ENCODE peak calls at places on chromosome 9, in five cellular contexts. Y, R, G, H and O are unnamed samples.

GRCh38 chr9:69674741-69675438 is 2.7 kb upstream of the APBA1 start:
- DNase-seq in H (no peak), Y (no peak), G (no peak), R (no peak), O (no peak)

GRCh38 chr9:32926901-32927300 is 74.5 kb downstream of the APTX start:
- DNase-seq in H (no peak), G (no peak), Y (no peak), R (no peak), O (no peak)

GRCh38 chr9:136985027-136985602 is 2.3 kb downstream of the LCNL1 start:
- DNase-seq in G (no peak), H (no peak), R (no peak), Y (no peak), O (no peak)

GRCh38 chr9:93974151-93974550 is 19.0 kb upstream of the BARX1 start:
- DNase-seq in H (no peak), Y (no peak), R (no peak), G (no peak), O (no peak)

GRCh38 chr9:112248722-112249121 is 73.6 kb upstream of the SUSD1 start:
- DNase-seq in R (no peak), G (no peak), H (no peak), Y (no peak), O (no peak)

GRCh38 chr9:27701664-27702063 is 128.4 kb upstream of the C9orf72 start:
- DNase-seq in R (no peak), H (no peak), Y (no peak), G (peak), O (no peak)

GRCh38 chr9:87290241-87290700 is 207.4 kb upstream of the DAPK1 start:
- DNase-seq in G (no peak), Y (no peak), H (no peak), R (no peak), O (no peak)

GRCh38 chr9:80699551-80699998 is 989.8 kb downstream of the TLE1 start:
- DNase-seq in H (no peak), R (no peak), Y (no peak), G (no peak), O (no peak)

GRCh38 chr9:111943746-111944145 is 47.1 kb downstream of the UGCG start:
- DNase-seq in H (no peak), Y (no peak), G (no peak), R (no peak), O (no peak)

GRCh38 chr9:97632406-97632991 is 669 bp downstream of the TSTD2 start:
- DNase-seq in H (peak), Y (no peak), G (no peak), R (peak), O (peak)

GRCh38 chr9:136538599-136539426 is 7.0 kb downstream of the NOTCH1 start:
- DNase-seq in Y (no peak), R (no peak), G (no peak), H (peak), O (peak)

GRCh38 chr9:112786834-112787520 is 36.4 kb downstream of the SNX30 start:
- DNase-seq in H (no peak), Y (no peak), R (no peak), G (no peak), O (no peak)

GRCh38 chr9:105557804-105558610 is at the start of gene FKTN:
- DNase-seq in R (peak), Y (peak), G (peak), H (peak), O (peak)

GRCh38 chr9:72579880-72580570 is 58.6 kb downstream of the TMC1 start:
- DNase-seq in H (no peak), G (no peak), R (no peak), Y (no peak), O (no peak)

GRCh38 chr9:82208741-82209450 is 220.3 kb downstream of the SPATA31D1 start:
- DNase-seq in H (no peak), R (no peak), G (no peak), Y (no peak), O (no peak)

GRCh38 chr9:36864491-36865410 is 169.3 kb downstream of the PAX5 start:
- DNase-seq in G (no peak), H (no peak), R (peak), Y (no peak), O (no peak)

GRCh38 chr9:132798817-132799790 is 79.0 kb downstream of the AK8 start:
- DNase-seq in H (no peak), Y (no peak), R (no peak), G (no peak), O (peak)

GRCh38 chr9:76415731-76416130 is 21.5 kb upstream of the RFK start:
- DNase-seq in Y (no peak), R (no peak), H (no peak), G (no peak), O (no peak)

GRCh38 chr9:123482295-123482970 is 126.4 kb downstream of the CRB2 start:
- DNase-seq in H (no peak), R (no peak), G (no peak), Y (no peak), O (no peak)

GRCh38 chr9:126842977-126843799 is 17.3 kb upstream of the ZBTB34 start:
- DNase-seq in R (no peak), Y (no peak), G (no peak), H (no peak), O (no peak)

GRCh38 chr9:117413346-117414219 is 1.3 kb downstream of the ASTN2 start:
- DNase-seq in G (no peak), H (no peak), R (peak), Y (no peak), O (no peak)

GRCh38 chr9:112013261-112013660 is 116.6 kb downstream of the UGCG start:
- DNase-seq in H (no peak), R (no peak), Y (no peak), G (no peak), O (no peak)

GRCh38 chr9:136310273-136311030 is 6.6 kb upstream of the CCDC187 start:
- DNase-seq in G (no peak), Y (no peak), R (no peak), H (no peak), O (no peak)

GRCh38 chr9:81244631-81245030 is 444.7 kb downstream of the TLE1 start:
- DNase-seq in Y (no peak), H (no peak), R (no peak), G (no peak), O (no peak)

GRCh38 chr9:91677822-91678221 is 254.2 kb upstream of the NFIL3 start:
- DNase-seq in Y (no peak), H (no peak), G (no peak), R (peak), O (no peak)

GRCh38 chr9:136405481-136405880 is 4.9 kb downstream of the ENTR1 start:
- DNase-seq in R (no peak), Y (no peak), G (no peak), H (no peak), O (no peak)

GRCh38 chr9:114722937-114723620 is 41.1 kb upstream of the TEX48 start:
- DNase-seq in G (no peak), H (no peak), R (no peak), Y (no peak), O (no peak)

GRCh38 chr9:130522233-130522808 is 57.1 kb upstream of the FUBP3 start:
- DNase-seq in H (no peak), Y (no peak), R (peak), G (no peak), O (no peak)

GRCh38 chr9:21696411-21696865 is 106.0 kb upstream of the MTAP start:
- DNase-seq in G (no peak), R (peak), Y (no peak), H (no peak), O (no peak)

GRCh38 chr9:108550111-108550510 is 305.7 kb downstream of the ACTL7B start:
- DNase-seq in R (no peak), Y (no peak), H (no peak), G (no peak), O (no peak)

GRCh38 chr9:136901516-136902258 is 15.4 kb downstream of the TRAF2 start:
- DNase-seq in R (no peak), H (peak), G (no peak), Y (no peak), O (peak)